ENCODE peak calls at places on chromosomes 11 and 22, in nine cellular contexts. O is foreskin fibroblast, P is uterus, U is left ventricle myocardium inferior, V is WERI-Rb-1, R is Panc1, I is neuronal stem cell, J is fibroblast of mammary gland, Q is adipocyte. H is an unnamed sample.

GRCh38 chr11:62017878-62018642 is 50.6 kb upstream of the FTH1 start:
- DNase-seq in O (no peak), U (no peak), J (no peak), Q (no peak), P (no peak), V (no peak), R (no peak), I (no peak), H (no peak)

GRCh38 chr11:34214961-34215805 is 109.8 kb downstream of the NAT10 start:
- DNase-seq in Q (peak), O (peak), P (no peak), R (peak), J (peak), V (no peak), I (no peak), U (no peak), H (no peak)

GRCh38 chr11:75553182-75553581 is 8.9 kb upstream of the SERPINH1 start:
- DNase-seq in J (no peak), O (no peak), V (no peak), I (no peak), R (no peak), U (no peak), P (no peak), Q (no peak), H (no peak)

GRCh38 chr22:36225333-36225922 is 13.9 kb downstream of the APOL2 start:
- DNase-seq in R (no peak), J (no peak), V (no peak), Q (no peak), O (no peak), I (no peak), U (no peak), P (no peak), H (no peak)

GRCh38 chr22:44697423-44698179 is 4.4 kb upstream of the PRR5 start:
- DNase-seq in J (peak), U (peak), Q (peak), O (peak), V (peak), P (peak), I (peak), R (peak), H (peak)

GRCh38 chr11:78783846-78784245 is 209.2 kb upstream of the NARS2 start:
- DNase-seq in J (no peak), O (no peak), V (no peak), I (no peak), P (no peak), Q (no peak), R (no peak), U (no peak), H (no peak)

GRCh38 chr11:72774499-72774898 is 19.3 kb downstream of the STARD10 start:
- DNase-seq in U (no peak), I (no peak), O (no peak), P (no peak), J (no peak), V (no peak), R (no peak), Q (no peak), H (no peak)

GRCh38 chr11:16184588-16184987 is 171.8 kb downstream of the SOX6 start:
- DNase-seq in O (peak), Q (peak), V (no peak), P (no peak), J (peak), I (no peak), U (no peak), R (peak), H (peak)

GRCh38 chr11:60360621-60361020 is 17.7 kb upstream of the MS4A7 start:
- DNase-seq in R (no peak), J (no peak), P (no peak), I (no peak), Q (no peak), U (no peak), V (no peak), O (no peak), H (no peak)

GRCh38 chr11:94938399-94939055 is 34.8 kb downstream of the CWC15 start:
- DNase-seq in R (no peak), U (peak), P (peak), J (peak), Q (peak), I (no peak), O (peak), V (no peak), H (peak)

GRCh38 chr22:22957090-22957489 is 69.5 kb downstream of the IGLL5 start:
- DNase-seq in O (no peak), V (no peak), Q (no peak), P (no peak), U (no peak), R (no peak), J (no peak), I (no peak), H (no peak)

GRCh38 chr11:61270354-61271070 is 24.6 kb downstream of the VWCE start:
- DNase-seq in P (no peak), V (no peak), R (no peak), I (no peak), U (no peak), Q (peak), J (peak), O (peak), H (peak)

GRCh38 chr22:45170001-45170466 is 6.3 kb downstream of the NUP50 start:
- DNase-seq in R (no peak), O (no peak), Q (no peak), J (no peak), I (no peak), U (no peak), V (no peak), P (no peak), H (no peak)

GRCh38 chr22:49297871-49298721 is 529.6 kb downstream of the BRD1 start:
- DNase-seq in O (no peak), R (no peak), Q (no peak), U (no peak), V (no peak), I (no peak), J (no peak), P (no peak), H (no peak)

GRCh38 chr11:129813216-129813791 is 2.3 kb upstream of the TMEM45B start:
- DNase-seq in J (no peak), Q (no peak), P (no peak), R (no peak), I (no peak), U (no peak), V (no peak), O (no peak), H (no peak)

GRCh38 chr11:124717786-124718634 is 21.7 kb upstream of the NRGN start:
- DNase-seq in V (peak), Q (peak), R (no peak), I (peak), P (peak), U (peak), O (peak), J (peak), H (peak)

GRCh38 chr11:1705121-1706052 is 8.4 kb downstream of the KRTAP5-6 start:
- DNase-seq in J (no peak), I (no peak), P (no peak), O (no peak), U (no peak), V (no peak), Q (no peak), R (no peak), H (no peak)

GRCh38 chr11:59263225-59263894 is 50.6 kb upstream of the MPEG1 start:
- DNase-seq in P (no peak), R (no peak), U (no peak), O (no peak), I (peak), V (peak), Q (no peak), J (no peak), H (no peak)

GRCh38 chr22:47593911-47594311 is 831.5 kb downstream of the TBC1D22A start:
- DNase-seq in P (no peak), J (no peak), O (no peak), V (no peak), R (no peak), U (no peak), I (no peak), Q (no peak), H (no peak)

GRCh38 chr22:22609271-22609670 is 35.1 kb upstream of the GGTLC2 start:
- DNase-seq in U (no peak), P (no peak), J (no peak), O (peak), Q (no peak), I (no peak), R (no peak), V (no peak), H (no peak)

GRCh38 chr22:18152519-18152918 is 2.5 kb downstream of the USP18 start:
- DNase-seq in O (no peak), J (no peak), I (no peak), V (no peak), Q (no peak), U (no peak), P (peak), R (no peak), H (no peak)

GRCh38 chr11:77065878-77066228 is 918 bp upstream of the CAPN5 start:
- DNase-seq in P (peak), Q (peak), O (peak), V (peak), J (peak), I (peak), R (no peak), U (peak), H (peak)

GRCh38 chr11:8006349-8006977 is 19.3 kb downstream of the EIF3F start:
- DNase-seq in U (peak), V (peak), J (peak), Q (peak), R (peak), O (peak), P (peak), I (peak), H (peak)

GRCh38 chr11:68780829-68781228 is 29.5 kb upstream of the TESMIN start:
- DNase-seq in I (no peak), Q (no peak), U (peak), O (peak), R (no peak), P (no peak), V (no peak), J (peak), H (peak)

GRCh38 chr22:36285545-36285944 is 32.6 kb downstream of the APOL1 start:
- DNase-seq in J (no peak), U (no peak), O (no peak), P (no peak), I (no peak), Q (no peak), V (no peak), R (no peak), H (no peak)

GRCh38 chr11:36421546-36422155 is 88.4 kb downstream of the TRAF6 start:
- DNase-seq in J (peak), V (no peak), R (no peak), U (no peak), P (no peak), O (peak), I (no peak), Q (no peak), H (no peak)

GRCh38 chr11:62075438-62075837 is 48.4 kb upstream of the INCENP start:
- DNase-seq in I (no peak), P (no peak), U (no peak), V (no peak), J (no peak), O (no peak), Q (no peak), R (no peak), H (no peak)

GRCh38 chr11:67662806-67663514 is 11.5 kb downstream of the ALDH3B2 start:
- DNase-seq in U (no peak), P (no peak), R (no peak), Q (no peak), J (no peak), O (no peak), I (no peak), V (no peak), H (no peak)

GRCh38 chr11:235998-236773 is at the start of gene SIRT3:
- DNase-seq in R (peak), V (peak), Q (peak), O (peak), P (peak), U (peak), J (peak), I (peak), H (peak)
- H3K4me3 ChIP-seq in R (peak), V (peak), Q (peak), O (peak), P (peak), U (peak), J (peak), I (peak), H (peak)

GRCh38 chr22:39427751-39428596 is 28.4 kb downstream of the TAB1 start:
- DNase-seq in J (no peak), O (no peak), V (no peak), R (no peak), I (no peak), P (no peak), Q (no peak), U (no peak), H (no peak)
- H3K4me3 ChIP-seq in J (no peak), O (no peak), V (no peak), R (no peak), I (no peak), P (no peak), Q (no peak), U (no peak), H (no peak)

DNA sequence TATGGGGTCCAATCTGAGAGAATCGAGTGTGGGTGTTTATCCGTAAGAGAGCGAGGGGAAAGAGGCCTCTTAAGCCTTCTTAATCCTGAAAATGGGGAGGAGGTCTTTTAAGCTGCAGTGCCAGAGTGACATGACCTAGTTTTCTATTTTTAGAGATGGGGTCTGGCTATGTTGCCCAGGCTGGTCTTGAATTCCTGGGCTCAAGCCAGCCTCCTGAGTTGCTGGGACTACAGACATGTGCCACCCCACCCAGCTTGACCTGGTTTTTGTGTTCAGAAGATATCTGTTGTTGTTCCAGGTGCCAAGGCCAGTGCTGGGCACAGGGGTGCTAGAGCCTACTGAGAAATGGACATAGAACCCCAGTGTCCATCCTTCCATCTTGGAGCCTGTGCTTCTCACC is 1.4 kb downstream of the BAD start:
- DNase-seq in R (no peak), O (no peak), P (no peak), Q (no peak), V (no peak), I (no peak), U (no peak), J (no peak), H (no peak)
- H3K4me3 ChIP-seq in R (no peak), O (peak), P (no peak), Q (no peak), V (no peak), I (no peak), U (peak), J (no peak), H (no peak)

GRCh38 chr22:38868886-38869381 is 3.1 kb downstream of the CBX6 start:
- DNase-seq in R (no peak), V (peak), J (peak), I (peak), U (peak), P (peak), Q (peak), O (peak), H (peak)
- H3K4me3 ChIP-seq in R (no peak), V (no peak), J (no peak), I (no peak), U (no peak), P (no peak), Q (no peak), O (no peak), H (no peak)

GRCh38 chr11:48058064-48058463 is 77.7 kb downstream of the PTPRJ start:
- DNase-seq in I (no peak), P (no peak), Q (no peak), J (no peak), R (no peak), O (no peak), V (no peak), U (no peak), H (no peak)
- H3K4me3 ChIP-seq in I (no peak), P (no peak), Q (no peak), J (no peak), R (no peak), O (no peak), V (no peak), U (no peak), H (no peak)

DNA sequence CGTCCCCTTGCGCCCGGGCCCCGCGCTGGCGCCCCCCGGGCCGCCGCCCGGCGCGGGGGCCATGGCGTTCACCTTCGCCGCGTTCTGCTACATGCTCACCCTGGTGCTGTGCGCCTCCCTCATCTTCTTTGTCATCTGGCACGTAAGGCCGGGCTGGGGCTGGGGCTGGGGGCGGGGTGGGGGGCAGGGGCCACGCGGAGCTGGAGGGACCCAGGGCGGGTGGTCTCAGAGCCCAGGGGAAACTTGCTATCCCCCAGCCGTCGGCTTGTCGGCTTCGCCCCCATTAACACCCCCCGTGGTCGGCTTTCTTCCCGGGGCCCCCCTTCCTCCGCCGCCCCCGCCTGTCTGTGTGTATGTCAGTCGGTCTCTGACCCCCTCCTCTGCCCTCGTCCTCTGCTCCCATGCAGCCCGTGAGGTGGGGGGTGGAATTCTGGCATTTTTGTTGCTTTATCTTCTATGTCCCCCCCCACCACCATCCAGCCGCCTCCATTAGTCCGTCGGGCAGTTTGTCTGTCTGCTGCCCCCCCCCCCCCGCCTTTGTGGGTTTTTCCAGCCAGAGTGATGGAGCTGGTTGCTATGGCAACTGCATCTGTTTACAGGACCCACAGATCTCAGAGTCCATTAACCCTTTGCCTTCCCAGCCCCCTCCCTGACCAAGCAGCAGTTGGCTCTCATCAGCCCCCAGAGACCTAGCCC is 569 bp downstream of the CNIH2 start:
- DNase-seq in P (no peak), I (no peak), R (no peak), U (no peak), J (no peak), V (no peak), Q (peak), O (peak), H (peak)
- H3K4me3 ChIP-seq in P (no peak), I (peak), R (peak), U (peak), J (no peak), V (peak), Q (no peak), O (peak), H (no peak)

H was measured in fibroblast of pulmonary artery.